ENCODE peak calls at places on chromosome 19, in four cellular contexts. C is A549, Q is K562, S is SK-N-SH. G is an unnamed sample.

GRCh38 chr19:49585023-49585422 is 3.9 kb downstream of the PRRG2 start:
- DNase-seq in S (peak; percentile 54), Q (no peak), C (no peak), G (no peak)

GRCh38 chr19:2679439-2679838 is 23.1 kb downstream of the GNG7 start:
- DNase-seq in Q (no peak), S (no peak), C (no peak), G (no peak)

GRCh38 chr19:53092723-53093122 is 10.5 kb downstream of the ZNF160 start:
- DNase-seq in S (no peak), Q (no peak), C (no peak), G (no peak)

GRCh38 chr19:53521373-53522202 is 16.4 kb upstream of the ZNF331 start:
- DNase-seq in Q (no peak), C (no peak), S (peak; percentile 19), G (no peak)

GRCh38 chr19:50203281-50204080 is at the start of gene MYH14:
- DNase-seq in C (peak; percentile 95), S (peak; percentile 82), Q (peak; percentile 75), G (no peak)

GRCh38 chr19:13681509-13681908 is 82.8 kb upstream of the MRI1 start:
- DNase-seq in S (no peak), Q (no peak), C (no peak), G (no peak)

GRCh38 chr19:14798760-14799159 is 20.4 kb upstream of the ADGRE2 start:
- DNase-seq in C (no peak), S (no peak), Q (peak; percentile 17), G (no peak)

GRCh38 chr19:53621885-53622710 is 9.7 kb upstream of the DPRX start:
- DNase-seq in Q (no peak), S (no peak), C (peak; percentile 66), G (no peak)

GRCh38 chr19:16301999-16302694 is 22.5 kb upstream of the KLF2 start:
- DNase-seq in Q (no peak), S (no peak), C (peak; percentile 63), G (no peak)

GRCh38 chr19:34217952-34218817 is 36.2 kb upstream of the GARRE1 start:
- DNase-seq in S (peak; percentile 46), C (peak; percentile 57), Q (peak; percentile 84), G (peak; percentile 84)

GRCh38 chr19:18778826-18779354 is 12.2 kb downstream of the COMP start:
- DNase-seq in Q (no peak), C (no peak), S (no peak), G (no peak)

GRCh38 chr19:49469828-49470614 is 4.0 kb upstream of the FLT3LG start:
- DNase-seq in Q (no peak), C (peak; percentile 49), S (no peak), G (peak; percentile 54)

GRCh38 chr19:46932346-46932745 is 71.5 kb downstream of the ARHGAP35 start:
- DNase-seq in C (no peak), S (no peak), Q (no peak), G (no peak)

GRCh38 chr19:6891761-6892385 is 4.5 kb downstream of the ADGRE1 start:
- DNase-seq in S (no peak), Q (no peak), C (no peak), G (peak; percentile 73)

GRCh38 chr19:55436847-55437246 is 6.3 kb downstream of the SHISA7 start:
- DNase-seq in Q (no peak), C (no peak), S (no peak), G (no peak)

GRCh38 chr19:55434356-55434755 is 8.7 kb downstream of the SHISA7 start:
- DNase-seq in Q (no peak), S (no peak), C (no peak), G (no peak)

GRCh38 chr19:55435020-55435419 is 8.1 kb downstream of the SHISA7 start:
- DNase-seq in C (no peak), S (no peak), Q (no peak), G (no peak)

GRCh38 chr19:55439052-55439451 is 4.0 kb downstream of the SHISA7 start:
- DNase-seq in Q (no peak), S (no peak), C (no peak), G (no peak)

DNA sequence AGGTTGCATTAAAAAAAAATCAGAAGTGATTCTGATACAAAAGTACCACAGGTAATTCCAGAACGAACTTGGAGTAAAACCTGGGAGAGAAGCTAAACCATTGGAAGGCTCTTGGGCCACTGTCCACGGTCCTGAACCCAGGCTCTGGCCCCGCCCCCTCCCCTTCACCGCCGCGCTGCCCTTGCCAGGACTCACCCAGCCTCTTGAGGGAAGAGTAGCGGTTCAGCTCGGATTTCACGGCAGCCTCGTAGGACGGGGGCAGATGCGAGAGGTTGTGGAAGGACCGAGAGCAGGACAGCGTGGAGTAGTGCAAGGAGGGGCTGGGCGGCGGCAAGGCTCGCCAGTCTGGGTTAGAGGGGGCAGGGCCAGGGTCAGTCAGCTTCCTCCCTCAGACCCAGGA is 5.7 kb downstream of the SHISA7 start:
- DNase-seq in S (no peak), C (peak; percentile 87), Q (peak; percentile 83), G (no peak)
- TF ChIP-seq REST in S (peak; percentile 99), C (peak; percentile 98), Q (peak; percentile 99), G (peak; percentile 98)

GRCh38 chr19:35885225-35885624 is 15.1 kb downstream of the NFKBID start:
- DNase-seq in C (no peak), S (no peak), Q (no peak), G (no peak)

GRCh38 chr19:35879068-35879467 is 10.7 kb downstream of the APLP1 start:
- DNase-seq in S (no peak), C (no peak), Q (no peak), G (no peak)

GRCh38 chr19:35879770-35880317 is 11.5 kb downstream of the APLP1 start:
- DNase-seq in Q (peak; percentile 96), C (peak; percentile 93), S (peak; percentile 79), G (peak; percentile 80)

GRCh38 chr19:35883920-35884319 is 15.5 kb downstream of the APLP1 start:
- DNase-seq in C (no peak), Q (no peak), S (no peak), G (no peak)

GRCh38 chr19:35882074-35882832 is 13.9 kb downstream of the APLP1 start:
- DNase-seq in C (peak; percentile 87), S (peak; percentile 79), Q (peak; percentile 68), G (peak; percentile 62)
- TF ChIP-seq REST in C (peak; percentile 1), S (peak; percentile 8), Q (no peak), G (no peak)

GRCh38 chr19:5078179-5078578 is 109.3 kb downstream of the KDM4B start:
- DNase-seq in S (no peak), C (no peak), Q (no peak), G (peak; percentile 25)
- TF ChIP-seq REST in S (no peak), C (no peak), Q (no peak), G (no peak)

DNA sequence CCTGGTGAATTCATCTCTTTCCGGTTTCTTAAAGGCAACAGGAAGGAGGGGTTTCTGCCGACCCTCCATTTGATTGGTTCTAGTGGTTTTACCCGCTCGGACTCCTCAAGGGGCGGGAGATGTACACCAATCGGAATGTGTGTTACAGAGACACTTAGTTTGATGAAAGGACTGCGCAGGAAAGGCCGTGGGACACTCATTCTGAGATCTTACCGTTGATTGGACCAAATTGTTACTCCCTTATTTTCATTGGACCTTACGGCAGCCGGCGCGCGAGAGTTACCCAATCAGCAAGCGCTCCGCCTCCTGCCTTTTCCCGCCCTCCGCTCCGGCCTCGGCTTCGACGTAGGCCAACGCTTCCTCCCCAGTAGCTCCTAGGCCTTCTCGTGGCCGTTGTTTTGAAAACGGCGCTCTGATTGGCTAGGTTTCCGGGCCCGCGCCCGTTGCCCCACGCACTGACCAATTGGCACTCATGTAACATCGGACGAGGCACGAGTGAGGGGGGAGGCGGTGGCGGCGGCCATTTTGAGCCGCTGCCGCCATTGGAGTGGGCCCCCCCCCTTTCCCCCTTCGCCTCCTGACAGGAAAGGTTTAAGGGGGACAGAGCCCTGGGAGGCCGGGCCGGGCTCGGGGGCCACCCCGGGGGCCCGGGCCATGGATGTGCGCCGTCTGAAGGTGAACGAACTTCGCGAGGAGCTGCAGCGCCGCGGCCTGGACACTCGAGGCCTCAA is at the start of gene HNRNPUL1:
- DNase-seq in S (peak; percentile 98), Q (peak; percentile 100), C (peak; percentile 100), G (peak; percentile 100)
- TF ChIP-seq REST in S (peak; percentile 40), Q (peak; percentile 29), C (peak; percentile 15), G (no peak)